ENCODE peak calls at places on chromosome 22, in eight cellular contexts. One of them, this sample, is unnamed.

GRCh38 chr22:27223317-27224177 is 566.2 kb downstream of the MIAT start:
- DNase-seq in fibroblast of pulmonary artery: peak; percentile 96
- DNase-seq in cardiac fibroblast: peak; percentile 96
- DNase-seq in neural crest cell: no peak
- DNase-seq in AG04449: peak; percentile 79
- DNase-seq in pancreas: no peak
- DNase-seq in tibial nerve: no peak
- DNase-seq in AG10803: peak; percentile 98
- DNase-seq in this sample: no peak

GRCh38 chr22:44738347-44738715 is 14.0 kb upstream of the ARHGAP8 start:
- DNase-seq in fibroblast of pulmonary artery: no peak
- DNase-seq in cardiac fibroblast: no peak
- DNase-seq in neural crest cell: no peak
- DNase-seq in AG04449: no peak
- DNase-seq in pancreas: no peak
- DNase-seq in tibial nerve: no peak
- DNase-seq in AG10803: no peak
- DNase-seq in this sample: no peak

GRCh38 chr22:36756746-36757607 is 18.9 kb downstream of the IFT27 start:
- DNase-seq in fibroblast of pulmonary artery: no peak
- DNase-seq in cardiac fibroblast: no peak
- DNase-seq in neural crest cell: no peak
- DNase-seq in AG04449: no peak
- DNase-seq in pancreas: no peak
- DNase-seq in tibial nerve: no peak
- DNase-seq in AG10803: no peak
- DNase-seq in this sample: no peak

GRCh38 chr22:48705917-48706605 is 1121.6 kb downstream of the BRD1 start:
- DNase-seq in fibroblast of pulmonary artery: no peak
- DNase-seq in cardiac fibroblast: no peak
- DNase-seq in neural crest cell: no peak
- DNase-seq in AG04449: no peak
- DNase-seq in pancreas: no peak
- DNase-seq in tibial nerve: no peak
- DNase-seq in AG10803: no peak
- DNase-seq in this sample: no peak

GRCh38 chr22:30575011-30575671 is 676 bp upstream of the GAL3ST1 start:
- DNase-seq in fibroblast of pulmonary artery: peak; percentile 88
- DNase-seq in cardiac fibroblast: peak; percentile 74
- DNase-seq in neural crest cell: no peak
- DNase-seq in AG04449: no peak
- DNase-seq in pancreas: peak; percentile 72
- DNase-seq in tibial nerve: no peak
- DNase-seq in AG10803: peak; percentile 60
- DNase-seq in this sample: no peak

GRCh38 chr22:48528221-48528915 is 1299.3 kb downstream of the BRD1 start:
- DNase-seq in fibroblast of pulmonary artery: no peak
- DNase-seq in cardiac fibroblast: no peak
- DNase-seq in neural crest cell: no peak
- DNase-seq in AG04449: no peak
- DNase-seq in pancreas: no peak
- DNase-seq in tibial nerve: no peak
- DNase-seq in AG10803: no peak
- DNase-seq in this sample: no peak

GRCh38 chr22:46571642-46572250 is 34.3 kb upstream of the CELSR1 start:
- DNase-seq in fibroblast of pulmonary artery: no peak
- DNase-seq in cardiac fibroblast: no peak
- DNase-seq in neural crest cell: no peak
- DNase-seq in AG04449: no peak
- DNase-seq in pancreas: no peak
- DNase-seq in tibial nerve: no peak
- DNase-seq in AG10803: no peak
- DNase-seq in this sample: no peak

GRCh38 chr22:40727607-40728325 is 48.5 kb downstream of the MCHR1 start:
- DNase-seq in fibroblast of pulmonary artery: no peak
- DNase-seq in cardiac fibroblast: no peak
- DNase-seq in neural crest cell: no peak
- DNase-seq in AG04449: no peak
- DNase-seq in pancreas: no peak
- DNase-seq in tibial nerve: no peak
- DNase-seq in AG10803: no peak
- DNase-seq in this sample: no peak

GRCh38 chr22:30253205-30253852 is 6.8 kb upstream of the LIF start:
- DNase-seq in fibroblast of pulmonary artery: peak; percentile 70
- DNase-seq in cardiac fibroblast: peak; percentile 66
- DNase-seq in neural crest cell: peak; percentile 53
- DNase-seq in AG04449: no peak
- DNase-seq in pancreas: peak; percentile 66
- DNase-seq in tibial nerve: peak; percentile 52
- DNase-seq in AG10803: no peak
- DNase-seq in this sample: no peak

GRCh38 chr22:44396727-44397722 is 84.3 kb upstream of the SHISAL1 start:
- DNase-seq in fibroblast of pulmonary artery: no peak
- DNase-seq in cardiac fibroblast: no peak
- DNase-seq in neural crest cell: no peak
- DNase-seq in AG04449: no peak
- DNase-seq in pancreas: no peak
- DNase-seq in tibial nerve: no peak
- DNase-seq in AG10803: no peak
- DNase-seq in this sample: no peak

GRCh38 chr22:27206001-27206746 is 548.8 kb downstream of the MIAT start:
- DNase-seq in fibroblast of pulmonary artery: peak; percentile 58
- DNase-seq in cardiac fibroblast: peak; percentile 75
- DNase-seq in neural crest cell: no peak
- DNase-seq in AG04449: no peak
- DNase-seq in pancreas: no peak
- DNase-seq in tibial nerve: no peak
- DNase-seq in AG10803: peak; percentile 49
- DNase-seq in this sample: no peak

GRCh38 chr22:23033116-23033905 is 37.0 kb upstream of the GNAZ start:
- DNase-seq in fibroblast of pulmonary artery: no peak
- DNase-seq in cardiac fibroblast: no peak
- DNase-seq in neural crest cell: no peak
- DNase-seq in AG04449: no peak
- DNase-seq in pancreas: no peak
- DNase-seq in tibial nerve: no peak
- DNase-seq in AG10803: no peak
- DNase-seq in this sample: no peak

GRCh38 chr22:17785185-17786184 is 11.2 kb upstream of the BID start:
- DNase-seq in fibroblast of pulmonary artery: peak; percentile 35
- DNase-seq in cardiac fibroblast: peak; percentile 38
- DNase-seq in neural crest cell: no peak
- DNase-seq in AG04449: no peak
- DNase-seq in pancreas: peak; percentile 76
- DNase-seq in tibial nerve: no peak
- DNase-seq in AG10803: peak; percentile 44
- DNase-seq in this sample: no peak

GRCh38 chr22:21070690-21071615 is 25.2 kb downstream of the LRRC74B start:
- DNase-seq in fibroblast of pulmonary artery: no peak
- DNase-seq in cardiac fibroblast: no peak
- DNase-seq in neural crest cell: no peak
- DNase-seq in AG04449: no peak
- DNase-seq in pancreas: no peak
- DNase-seq in tibial nerve: no peak
- DNase-seq in AG10803: no peak
- DNase-seq in this sample: no peak

GRCh38 chr22:26174280-26174679 is 5.0 kb downstream of the SEZ6L start:
- DNase-seq in fibroblast of pulmonary artery: no peak
- DNase-seq in cardiac fibroblast: no peak
- DNase-seq in neural crest cell: no peak
- DNase-seq in AG04449: no peak
- DNase-seq in pancreas: no peak
- DNase-seq in tibial nerve: no peak
- DNase-seq in AG10803: peak; percentile 3
- DNase-seq in this sample: no peak
- TF ChIP-seq CTCF in fibroblast of pulmonary artery: no peak
- TF ChIP-seq CTCF in cardiac fibroblast: no peak
- TF ChIP-seq CTCF in neural crest cell: peak; percentile 44
- TF ChIP-seq CTCF in AG04449: peak; percentile 43
- TF ChIP-seq CTCF in pancreas: no peak
- TF ChIP-seq CTCF in tibial nerve: no peak
- TF ChIP-seq CTCF in AG10803: peak; percentile 16
- TF ChIP-seq CTCF in this sample: no peak

DNA sequence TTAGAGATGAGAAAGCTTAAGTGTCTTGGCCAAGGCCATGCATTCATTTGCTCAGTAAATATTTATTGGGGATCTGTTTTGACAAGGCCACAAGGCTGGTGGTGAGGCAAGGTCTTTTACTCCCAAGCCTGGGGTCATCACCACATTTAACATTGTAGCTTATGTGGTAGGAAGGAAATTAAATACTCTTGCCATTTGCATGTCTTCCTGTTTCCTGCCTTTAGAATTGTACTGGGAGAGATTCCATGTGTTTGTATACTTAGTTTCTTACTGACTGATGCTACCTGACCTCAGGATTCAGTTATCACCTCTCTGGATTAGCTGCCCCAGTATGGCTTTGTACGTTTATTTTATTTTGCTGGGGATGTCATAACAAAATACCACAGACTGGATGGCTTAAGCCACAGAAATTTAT is 44.7 kb downstream of the SPECC1L start:
- DNase-seq in fibroblast of pulmonary artery: no peak
- DNase-seq in cardiac fibroblast: no peak
- DNase-seq in neural crest cell: no peak
- DNase-seq in AG04449: no peak
- DNase-seq in pancreas: no peak
- DNase-seq in tibial nerve: no peak
- DNase-seq in AG10803: no peak
- DNase-seq in this sample: peak; percentile 37
- TF ChIP-seq CTCF in fibroblast of pulmonary artery: no peak
- TF ChIP-seq CTCF in cardiac fibroblast: no peak
- TF ChIP-seq CTCF in neural crest cell: no peak
- TF ChIP-seq CTCF in AG04449: no peak
- TF ChIP-seq CTCF in pancreas: no peak
- TF ChIP-seq CTCF in tibial nerve: no peak
- TF ChIP-seq CTCF in AG10803: no peak
- TF ChIP-seq CTCF in this sample: no peak

DNA sequence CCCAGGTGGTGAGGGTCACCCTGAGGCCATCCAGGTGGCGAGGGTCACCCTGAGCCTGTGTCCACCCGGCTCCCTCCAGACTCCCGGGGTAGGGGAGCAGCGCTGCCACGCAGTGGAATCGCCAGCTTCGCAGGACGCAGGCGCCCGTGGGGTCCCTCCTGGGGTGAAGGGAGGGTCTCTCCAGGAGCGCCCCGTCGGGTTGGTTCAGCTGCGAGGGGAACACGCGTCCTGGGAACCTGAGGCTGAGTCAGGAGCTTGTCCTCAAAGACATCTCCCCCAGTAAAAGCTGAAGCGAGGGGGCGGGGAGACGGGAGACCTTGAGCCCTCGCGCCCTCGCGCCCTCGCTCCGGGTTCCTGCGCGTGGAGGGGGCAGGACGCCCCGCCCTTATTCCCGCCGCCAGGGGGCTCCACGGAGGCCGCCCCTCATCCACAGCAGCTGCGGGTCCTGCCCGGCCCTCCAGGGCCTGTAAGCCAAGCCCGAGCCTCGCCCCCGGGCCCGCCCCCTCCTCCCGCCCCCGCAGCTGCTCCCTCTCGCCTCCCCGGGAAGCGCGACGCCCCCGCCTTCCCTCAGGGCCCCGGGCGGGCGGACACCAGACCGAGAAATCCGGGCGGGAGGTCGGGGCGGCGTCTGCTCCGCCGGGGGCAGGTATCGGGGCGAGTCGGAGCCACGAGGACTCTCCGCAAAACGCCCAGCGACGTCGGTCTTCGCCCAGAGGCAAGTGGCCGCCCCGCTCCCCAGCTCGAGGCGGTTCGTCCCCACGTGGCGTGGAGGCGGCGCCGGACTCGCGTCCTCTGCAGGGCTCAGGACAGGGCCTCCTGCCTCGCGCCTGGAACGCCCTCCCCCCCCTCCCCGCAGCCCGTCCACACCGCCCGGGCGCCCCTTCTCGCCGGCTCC is 22.8 kb downstream of the PIM3 start:
- DNase-seq in fibroblast of pulmonary artery: no peak
- DNase-seq in cardiac fibroblast: no peak
- DNase-seq in neural crest cell: no peak
- DNase-seq in AG04449: no peak
- DNase-seq in pancreas: peak; percentile 42
- DNase-seq in tibial nerve: no peak
- DNase-seq in AG10803: no peak
- DNase-seq in this sample: no peak
- TF ChIP-seq CTCF in fibroblast of pulmonary artery: peak; percentile 22
- TF ChIP-seq CTCF in cardiac fibroblast: peak; percentile 13
- TF ChIP-seq CTCF in neural crest cell: peak; percentile 59
- TF ChIP-seq CTCF in AG04449: peak; percentile 46
- TF ChIP-seq CTCF in pancreas: peak; percentile 9
- TF ChIP-seq CTCF in tibial nerve: no peak
- TF ChIP-seq CTCF in AG10803: no peak
- TF ChIP-seq CTCF in this sample: peak; percentile 30

GRCh38 chr22:32409977-32410376 is 2.1 kb downstream of the RTCB start:
- DNase-seq in fibroblast of pulmonary artery: no peak
- DNase-seq in cardiac fibroblast: no peak
- DNase-seq in neural crest cell: no peak
- DNase-seq in AG04449: no peak
- DNase-seq in pancreas: no peak
- DNase-seq in tibial nerve: no peak
- DNase-seq in AG10803: no peak
- DNase-seq in this sample: no peak

GRCh38 chr22:32411388-32411787 is 659 bp downstream of the RTCB start:
- DNase-seq in fibroblast of pulmonary artery: peak; percentile 23
- DNase-seq in cardiac fibroblast: peak; percentile 54
- DNase-seq in neural crest cell: no peak
- DNase-seq in AG04449: no peak
- DNase-seq in pancreas: no peak
- DNase-seq in tibial nerve: no peak
- DNase-seq in AG10803: peak; percentile 7
- DNase-seq in this sample: no peak

GRCh38 chr22:32413715-32414114 is 1.7 kb upstream of the RTCB start:
- DNase-seq in fibroblast of pulmonary artery: peak; percentile 45
- DNase-seq in cardiac fibroblast: peak; percentile 39
- DNase-seq in neural crest cell: no peak
- DNase-seq in AG04449: no peak
- DNase-seq in pancreas: no peak
- DNase-seq in tibial nerve: no peak
- DNase-seq in AG10803: peak; percentile 13
- DNase-seq in this sample: no peak

GRCh38 chr22:32410459-32410858 is 1.6 kb downstream of the RTCB start:
- DNase-seq in fibroblast of pulmonary artery: no peak
- DNase-seq in cardiac fibroblast: no peak
- DNase-seq in neural crest cell: no peak
- DNase-seq in AG04449: no peak
- DNase-seq in pancreas: no peak
- DNase-seq in tibial nerve: no peak
- DNase-seq in AG10803: no peak
- DNase-seq in this sample: no peak

DNA sequence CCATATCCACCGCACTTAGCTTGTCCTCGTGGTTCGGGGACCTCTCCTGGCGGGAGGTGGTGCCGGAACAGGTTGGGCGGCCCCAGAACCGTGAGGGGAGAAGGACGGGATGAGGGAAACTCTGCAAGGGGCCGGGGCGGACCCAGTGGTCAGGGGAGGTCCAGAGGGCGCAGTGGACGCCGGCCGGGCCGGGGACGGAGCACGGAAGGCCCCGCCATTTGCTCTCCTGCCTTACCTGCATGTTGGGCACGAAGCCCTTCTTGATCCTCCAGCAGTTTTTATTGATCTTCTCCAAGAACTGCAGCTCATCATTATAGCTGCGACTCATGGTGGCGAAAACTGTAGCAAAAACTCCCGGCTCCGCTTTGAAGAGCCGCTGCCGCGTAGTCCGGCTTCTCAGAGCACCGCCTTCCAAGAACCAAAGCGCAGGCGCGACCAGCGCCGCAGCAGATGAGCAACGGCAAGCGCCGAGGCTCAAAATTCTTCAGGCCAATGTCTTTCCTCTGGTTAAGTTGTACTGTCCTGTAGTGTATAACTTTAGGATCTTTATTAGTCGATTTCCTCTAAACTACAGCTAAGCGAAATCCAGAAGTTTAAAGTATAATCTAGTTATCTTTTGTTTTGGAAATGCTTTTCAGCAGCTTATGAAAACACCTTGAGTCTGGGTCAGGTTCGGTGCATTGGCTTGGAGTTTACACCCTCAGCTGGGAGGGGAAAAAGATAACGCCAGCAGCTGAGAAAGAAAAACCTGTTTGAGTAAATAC is at the start of gene RTCB:
- DNase-seq in fibroblast of pulmonary artery: peak; percentile 97
- DNase-seq in cardiac fibroblast: peak; percentile 96
- DNase-seq in neural crest cell: peak; percentile 96
- DNase-seq in AG04449: peak; percentile 68
- DNase-seq in pancreas: peak; percentile 80
- DNase-seq in tibial nerve: peak; percentile 80
- DNase-seq in AG10803: peak; percentile 92
- DNase-seq in this sample: peak; percentile 78
- TF ChIP-seq CTCF in fibroblast of pulmonary artery: no peak
- TF ChIP-seq CTCF in cardiac fibroblast: no peak
- TF ChIP-seq CTCF in neural crest cell: no peak
- TF ChIP-seq CTCF in AG04449: no peak
- TF ChIP-seq CTCF in pancreas: no peak
- TF ChIP-seq CTCF in tibial nerve: no peak
- TF ChIP-seq CTCF in AG10803: no peak
- TF ChIP-seq CTCF in this sample: no peak

This sample was measured in AG09319.